ENCODE peak calls at places on chromosome 12, in seven cellular contexts. W is HCT116, A is Panc1, O is HepG2, J is K562, L is GM12878, G is H1. B is an unnamed sample.
A peak's percentile ranks its signal among the peaks of the same experiment; 100 is the strongest.

GRCh38 chr12:67428431-67428830 is 159.3 kb downstream of the CAND1 start:
- DNase-seq in W (no peak), A (no peak), O (peak; percentile 24), J (no peak), L (no peak), G (no peak), B (no peak)

GRCh38 chr12:27906658-27907473 is 65.7 kb downstream of the PTHLH start:
- DNase-seq in W (no peak), A (no peak), O (no peak), J (no peak), L (no peak), G (no peak), B (no peak)

GRCh38 chr12:49524660-49525324 is 14.0 kb upstream of the KCNH3 start:
- DNase-seq in W (no peak), A (no peak), O (no peak), J (no peak), L (no peak), G (no peak), B (no peak)

GRCh38 chr12:197911-198695 is 15.9 kb downstream of the SLC6A12 start:
- DNase-seq in W (no peak), A (no peak), O (no peak), J (no peak), L (no peak), G (no peak), B (no peak)

GRCh38 chr12:607541-608001 is 55.7 kb downstream of the NINJ2 start:
- DNase-seq in W (no peak), A (no peak), O (no peak), J (no peak), L (no peak), G (no peak), B (no peak)

GRCh38 chr12:131111446-131111845 is 157.7 kb downstream of the ADGRD1 start:
- DNase-seq in W (no peak), A (no peak), O (no peak), J (no peak), L (no peak), G (no peak), B (no peak)

GRCh38 chr12:110590806-110591326 is 7.7 kb upstream of the PPTC7 start:
- DNase-seq in W (no peak), A (no peak), O (peak; percentile 70), J (no peak), L (peak; percentile 79), G (no peak), B (no peak)

GRCh38 chr12:49776413-49776812 is 35.1 kb downstream of the TMBIM6 start:
- DNase-seq in W (peak; percentile 72), A (peak; percentile 64), O (peak; percentile 66), J (peak; percentile 70), L (no peak), G (peak; percentile 60), B (peak; percentile 79)

GRCh38 chr12:70043490-70044138 is 199.6 kb upstream of the CNOT2 start:
- DNase-seq in W (no peak), A (no peak), O (no peak), J (no peak), L (no peak), G (no peak), B (no peak)

GRCh38 chr12:109027767-109028166 is 6.9 kb upstream of the SVOP start:
- DNase-seq in W (no peak), A (no peak), O (no peak), J (no peak), L (no peak), G (no peak), B (no peak)

DNA sequence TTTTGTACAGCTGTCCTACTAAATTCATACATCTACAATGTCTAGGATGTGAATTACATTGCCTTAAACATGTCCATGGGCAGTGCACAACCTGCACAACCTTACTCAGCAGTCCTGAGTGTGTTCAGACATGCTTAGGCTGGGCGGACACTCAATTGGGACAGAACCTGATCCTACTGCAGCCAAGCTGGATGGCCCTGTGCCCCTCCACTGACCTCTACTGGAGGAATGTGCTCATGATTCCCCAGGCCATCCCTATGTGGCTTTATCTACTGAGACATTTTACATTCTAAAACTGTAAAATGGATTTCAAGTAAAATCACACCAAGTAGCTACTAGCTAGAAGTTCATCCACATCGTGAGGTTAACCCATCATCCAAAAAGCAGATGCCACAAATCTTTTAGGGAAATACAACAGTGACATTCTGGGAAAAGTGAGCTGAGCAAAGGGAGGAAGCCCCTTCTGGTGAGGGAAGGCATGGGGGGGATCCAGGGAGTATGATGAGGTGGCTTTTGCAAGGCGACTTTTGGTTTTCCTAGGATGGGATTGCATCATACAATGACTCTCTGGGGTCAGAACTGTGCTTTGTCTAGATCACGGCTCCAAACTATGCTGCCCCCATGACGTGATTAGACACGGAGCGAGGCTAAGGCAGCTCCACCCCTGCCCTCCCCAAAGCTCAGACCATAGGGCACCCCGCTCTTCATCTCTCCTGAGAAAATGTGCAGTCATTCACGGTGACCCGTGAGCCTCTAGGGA is 911.7 kb upstream of the TMEM132C start:
- DNase-seq in W (no peak), A (no peak), O (no peak), J (peak; percentile 46), L (no peak), G (no peak), B (peak; percentile 32)
- TF ChIP-seq CTCF in W (peak; percentile 62), A (peak; percentile 51), O (peak; percentile 44), J (peak; percentile 70), L (peak; percentile 1), G (peak; percentile 77), B (peak; percentile 26)

GRCh38 chr12:100954118-100954517 is 159.5 kb downstream of the ANO4 start:
- DNase-seq in W (no peak), A (no peak), O (no peak), J (no peak), L (no peak), G (no peak), B (no peak)

GRCh38 chr12:100953677-100954076 is 159.1 kb downstream of the ANO4 start:
- DNase-seq in W (no peak), A (no peak), O (no peak), J (no peak), L (no peak), G (peak; percentile 72), B (no peak)

GRCh38 chr12:100955139-100955538 is 160.6 kb downstream of the ANO4 start:
- DNase-seq in W (no peak), A (no peak), O (peak; percentile 1), J (no peak), L (no peak), G (no peak), B (no peak)

GRCh38 chr12:100951756-100952155 is 157.2 kb downstream of the ANO4 start:
- DNase-seq in W (no peak), A (no peak), O (no peak), J (no peak), L (no peak), G (no peak), B (no peak)

DNA sequence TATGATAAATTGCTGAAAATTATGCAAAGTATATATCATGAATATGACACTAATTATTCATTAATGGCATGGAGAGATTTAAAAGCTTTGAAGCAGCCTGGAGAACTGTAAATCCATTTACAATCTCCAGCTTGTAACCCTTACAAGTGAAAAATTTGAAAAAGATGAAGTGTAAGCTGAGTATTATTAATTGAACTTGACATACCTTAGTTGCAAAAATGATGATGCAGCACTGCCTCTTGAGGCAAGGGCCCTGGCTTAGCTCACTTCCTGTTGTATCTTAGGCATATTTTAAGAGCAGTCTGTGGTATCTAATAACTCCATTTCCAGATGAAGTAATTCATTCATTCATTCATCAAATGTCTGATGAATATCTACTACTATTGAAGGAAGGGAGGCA is 158.6 kb downstream of the ANO4 start:
- DNase-seq in W (no peak), A (no peak), O (no peak), J (no peak), L (no peak), G (no peak), B (no peak)
- TF ChIP-seq SIN3A in W (no peak), A (no peak), O (no peak), J (no peak), L (no peak), G (no peak), B (no peak)

GRCh38 chr12:41932028-41932427 is 212.6 kb downstream of the GXYLT1 start:
- DNase-seq in W (no peak), A (no peak), O (no peak), J (no peak), L (no peak), G (no peak), B (no peak)

GRCh38 chr12:41932470-41932991 is 212.1 kb downstream of the GXYLT1 start:
- DNase-seq in W (no peak), A (no peak), O (no peak), J (peak; percentile 8), L (no peak), G (no peak), B (peak; percentile 91)

GRCh38 chr12:41940571-41940970 is 204.1 kb downstream of the GXYLT1 start:
- DNase-seq in W (no peak), A (no peak), O (no peak), J (no peak), L (no peak), G (no peak), B (no peak)

DNA sequence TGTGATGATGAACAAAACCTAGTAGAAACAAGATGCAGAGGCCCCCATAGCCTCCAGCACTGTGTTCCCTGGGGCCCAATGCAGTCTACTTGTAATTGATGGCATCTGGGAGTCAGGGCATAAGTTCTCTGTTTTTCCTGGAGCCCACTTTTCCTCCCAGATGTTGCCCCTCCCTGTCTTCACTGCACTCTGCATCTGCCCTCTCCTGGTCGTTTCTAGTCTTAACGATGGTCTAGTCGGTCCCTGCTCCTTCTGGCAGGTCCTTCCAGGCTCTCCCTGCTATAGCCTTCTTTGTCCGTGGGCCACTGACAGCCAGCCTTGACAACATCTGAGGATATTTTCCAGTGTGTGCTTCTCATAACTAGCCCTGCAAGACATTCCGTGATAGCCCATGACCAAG is 208.3 kb downstream of the GXYLT1 start:
- DNase-seq in W (no peak), A (no peak), O (no peak), J (no peak), L (no peak), G (no peak), B (no peak)
- TF ChIP-seq CTCF in W (peak; percentile 12), A (peak; percentile 3), O (no peak), J (peak; percentile 5), L (no peak), G (peak; percentile 33), B (no peak)

GRCh38 chr12:111893287-111893686 is 51.3 kb downstream of the MAPKAPK5 start:
- DNase-seq in W (no peak), A (no peak), O (no peak), J (no peak), L (no peak), G (no peak), B (no peak)
- TF ChIP-seq SIN3A in W (no peak), A (no peak), O (no peak), J (no peak), L (no peak), G (no peak), B (no peak)

B was measured in SK-N-SH.